ENCODE peak calls at places on chromosomes 3 and 15, in seven cellular contexts. V, T, H, Q, F, U and J are unnamed samples.

GRCh38 chr3:18027161-18027939 is 284.9 kb upstream of the TBC1D5 start:
- DNase-seq in V (no peak), T (no peak), H (no peak), Q (no peak), F (no peak), U (no peak), J (no peak)

GRCh38 chr3:141255864-141256263 is 24.2 kb downstream of the PXYLP1 start:
- DNase-seq in V (no peak), T (no peak), H (peak; percentile 57), Q (no peak), F (peak; percentile 46), U (no peak), J (peak; percentile 19)

GRCh38 chr15:40282144-40282869 is 557 bp downstream of the ANKRD63 start:
- DNase-seq in V (no peak), T (no peak), H (peak; percentile 79), Q (no peak), F (peak; percentile 63), U (peak; percentile 50), J (no peak)

GRCh38 chr15:78915341-78916087 is 29.3 kb downstream of the CTSH start:
- DNase-seq in V (peak; percentile 47), T (no peak), H (no peak), Q (no peak), F (no peak), U (peak; percentile 37), J (peak; percentile 52)

GRCh38 chr3:43014990-43015389 is 35.9 kb downstream of the GASK1A start:
- DNase-seq in V (no peak), T (no peak), H (no peak), Q (no peak), F (no peak), U (no peak), J (no peak)

GRCh38 chr15:28901987-28902745 is 16.4 kb downstream of the APBA2 start:
- DNase-seq in V (no peak), T (no peak), H (no peak), Q (no peak), F (no peak), U (no peak), J (no peak)

GRCh38 chr3:195259146-195259563 is 11.8 kb downstream of the XXYLT1 start:
- DNase-seq in V (no peak), T (peak; percentile 32), H (no peak), Q (no peak), F (peak; percentile 9), U (no peak), J (no peak)

GRCh38 chr15:78914027-78914764 is 30.6 kb downstream of the CTSH start:
- DNase-seq in V (peak; percentile 70), T (no peak), H (no peak), Q (peak; percentile 72), F (peak; percentile 50), U (no peak), J (no peak)

GRCh38 chr3:101865751-101866509 is 16.6 kb downstream of the NFKBIZ start:
- DNase-seq in V (no peak), T (peak; percentile 57), H (peak; percentile 50), Q (no peak), F (peak; percentile 35), U (no peak), J (no peak)

GRCh38 chr15:96337991-96338771 is 7.7 kb downstream of the NR2F2 start:
- DNase-seq in V (peak; percentile 3), T (no peak), H (no peak), Q (no peak), F (no peak), U (no peak), J (no peak)

GRCh38 chr15:96340348-96340610 is 9.8 kb downstream of the NR2F2 start:
- DNase-seq in V (no peak), T (no peak), H (no peak), Q (no peak), F (no peak), U (no peak), J (no peak)

GRCh38 chr15:96339662-96340347 is 9.3 kb downstream of the NR2F2 start:
- DNase-seq in V (no peak), T (no peak), H (peak; percentile 15), Q (no peak), F (no peak), U (no peak), J (no peak)

GRCh38 chr15:96337354-96337990 is 7.0 kb downstream of the NR2F2 start:
- DNase-seq in V (peak; percentile 11), T (no peak), H (no peak), Q (no peak), F (no peak), U (peak; percentile 11), J (no peak)

GRCh38 chr15:96338772-96339661 is 8.5 kb downstream of the NR2F2 start:
- DNase-seq in V (peak; percentile 12), T (no peak), H (peak; percentile 12), Q (no peak), F (no peak), U (no peak), J (no peak)
- TF ChIP-seq POLR2A in V (no peak), T (no peak), H (no peak), Q (no peak), F (no peak), U (no peak), J (no peak)

GRCh38 chr3:136055491-136055890 is 90.0 kb downstream of the PPP2R3A start:
- DNase-seq in V (no peak), T (peak; percentile 75), H (no peak), Q (no peak), F (no peak), U (no peak), J (no peak)
- TF ChIP-seq CTCF in V (no peak), T (no peak), H (no peak), Q (no peak), F (no peak), U (no peak), J (no peak)

GRCh38 chr3:186922790-186923189 is 7.5 kb upstream of the ST6GAL1 start:
- DNase-seq in V (no peak), T (no peak), H (no peak), Q (no peak), F (no peak), U (no peak), J (no peak)
- H3K4me3 ChIP-seq in V (no peak overlapping the region), T (no peak overlapping the region), H (no peak overlapping the region), Q (no peak overlapping the region), F (no peak overlapping the region), U (no peak overlapping the region), J (no peak overlapping the region)

GRCh38 chr15:52789601-52790165 is 453 bp downstream of the ONECUT1 start:
- DNase-seq in V (no peak), T (peak; percentile 10), H (peak; percentile 55), Q (no peak), F (no peak), U (no peak), J (no peak)

GRCh38 chr15:52789008-52789600 is 1.0 kb downstream of the ONECUT1 start:
- DNase-seq in V (no peak), T (no peak), H (no peak), Q (no peak), F (no peak), U (no peak), J (no peak)

GRCh38 chr15:52791776-52792175 is 1.6 kb upstream of the ONECUT1 start:
- DNase-seq in V (no peak), T (no peak), H (no peak), Q (no peak), F (no peak), U (no peak), J (no peak)

GRCh38 chr15:52790941-52791751 is 1.0 kb upstream of the ONECUT1 start:
- DNase-seq in V (no peak), T (peak; percentile 7), H (peak; percentile 58), Q (no peak), F (no peak), U (no peak), J (no peak)

GRCh38 chr15:52790166-52790708 is at the start of gene ONECUT1:
- DNase-seq in V (no peak), T (peak; percentile 2), H (peak; percentile 89), Q (no peak), F (peak; percentile 79), U (peak; percentile 50), J (peak; percentile 24)
- TF ChIP-seq POLR2A in V (no peak), T (no peak), H (peak; percentile 69), Q (no peak), F (peak; percentile 66), U (no peak), J (no peak)

GRCh38 chr15:64690008-64690407 is 85.4 kb downstream of the RBPMS2 start:
- DNase-seq in V (no peak), T (no peak), H (no peak), Q (no peak), F (no peak), U (no peak), J (no peak)

GRCh38 chr15:64688770-64689169 is 86.6 kb downstream of the RBPMS2 start:
- DNase-seq in V (no peak), T (no peak), H (no peak), Q (no peak), F (no peak), U (no peak), J (no peak)

GRCh38 chr15:64693134-64693533 is 82.3 kb downstream of the RBPMS2 start:
- DNase-seq in V (peak; percentile 28), T (peak; percentile 95), H (peak; percentile 56), Q (no peak), F (no peak), U (peak; percentile 43), J (no peak)

GRCh38 chr15:64692166-64692565 is 83.2 kb downstream of the RBPMS2 start:
- DNase-seq in V (no peak), T (no peak), H (no peak), Q (no peak), F (no peak), U (no peak), J (peak; percentile 50)

DNA sequence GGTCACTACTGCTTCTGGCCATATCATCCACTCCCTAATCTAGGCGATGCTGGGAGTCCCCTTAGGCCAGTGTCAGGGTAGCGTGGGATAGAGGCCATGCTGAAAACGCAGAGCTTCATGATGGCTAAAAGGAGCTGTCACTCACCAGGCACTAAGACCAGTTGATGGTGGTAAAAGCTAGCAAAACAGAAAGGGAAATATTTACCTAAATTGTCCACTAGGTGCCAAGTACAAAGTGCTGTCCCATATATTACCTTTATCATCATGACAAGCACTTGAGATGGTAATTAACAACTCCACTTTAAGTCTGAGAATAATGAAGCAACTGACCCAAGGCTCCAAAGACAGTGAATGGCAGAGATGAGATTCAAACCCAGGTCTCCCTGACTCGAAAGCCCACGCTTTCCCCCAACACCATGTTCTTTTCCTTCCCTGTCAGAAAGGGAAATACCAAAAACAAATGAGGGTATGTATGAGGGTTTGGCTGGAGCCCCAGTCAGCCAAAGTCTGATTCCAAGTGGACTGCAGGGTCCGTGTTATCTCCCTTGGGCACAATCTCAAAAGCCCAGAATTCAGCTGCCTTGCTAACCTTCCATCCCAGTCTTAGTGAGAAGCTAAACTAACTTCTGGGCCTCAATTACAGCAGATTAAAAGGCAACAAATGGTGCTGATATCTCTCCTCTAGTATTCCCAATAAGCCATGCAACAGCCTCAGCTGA is 84.7 kb downstream of the RBPMS2 start:
- DNase-seq in V (no peak), T (no peak), H (no peak), Q (no peak), F (no peak), U (no peak), J (no peak)
- TF ChIP-seq CTCF in V (no peak), T (no peak), H (no peak), Q (no peak), F (peak; percentile 8), U (no peak), J (peak; percentile 17)

DNA sequence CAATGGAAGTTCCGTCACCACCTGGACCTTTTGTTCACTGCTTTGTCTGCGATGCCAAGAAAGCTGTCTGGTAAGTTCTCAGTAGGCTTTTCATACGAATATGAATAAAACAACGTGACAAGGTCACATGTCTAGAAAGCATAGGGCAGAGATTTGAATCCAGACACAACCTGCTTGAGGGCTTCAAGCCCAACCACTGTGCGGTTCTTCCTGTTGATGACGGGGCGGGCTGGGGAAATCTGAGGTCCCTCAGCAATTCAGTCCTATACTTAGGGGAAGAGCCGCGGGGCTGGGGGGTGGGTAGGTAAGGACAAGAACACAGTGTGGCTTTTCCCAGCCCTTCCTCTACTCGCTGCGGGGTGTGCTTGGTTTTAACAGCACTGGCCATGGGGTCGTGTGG is 32.4 kb upstream of the SMAD3 start:
- DNase-seq in V (no peak), T (no peak), H (no peak), Q (no peak), F (no peak), U (no peak), J (no peak)
- H3K4me3 ChIP-seq in V (peak overlapping the region; percentile 2), T (no peak overlapping the region), H (no peak overlapping the region), Q (no peak overlapping the region), F (no peak overlapping the region), U (peak overlapping the region; percentile 33), J (peak overlapping the region; percentile 35)